ENCODE peak calls at places on chromosome 22, in five cellular contexts. Y, O, N, L and G are unnamed samples.

GRCh38 chr22:23158516-23159286 is 13.4 kb downstream of the RAB36 start:
- DNase-seq in Y (no peak), O (no peak), N (no peak), L (no peak), G (no peak)

GRCh38 chr22:23781533-23781932 is 5.2 kb upstream of the SMARCB1 start:
- DNase-seq in Y (peak; percentile 85), O (peak; percentile 37), N (no peak), L (peak; percentile 85), G (peak; percentile 31)

GRCh38 chr22:44291265-44292006 is 21.3 kb downstream of the SHISAL1 start:
- DNase-seq in Y (no peak), O (no peak), N (no peak), L (no peak), G (no peak)

GRCh38 chr22:33652596-33652995 is 267.7 kb downstream of the LARGE1 start:
- DNase-seq in Y (no peak), O (no peak), N (no peak), L (no peak), G (no peak)

GRCh38 chr22:43277987-43278601 is 65.1 kb downstream of the SCUBE1 start:
- DNase-seq in Y (no peak), O (no peak), N (no peak), L (no peak), G (no peak)

GRCh38 chr22:29907753-29908515 is 25.0 kb downstream of the MTMR3 start:
- DNase-seq in Y (peak; percentile 92), O (peak; percentile 74), N (no peak), L (peak; percentile 90), G (peak; percentile 98)

GRCh38 chr22:27848005-27848404 is 46.4 kb upstream of the MN1 start:
- DNase-seq in Y (no peak), O (no peak), N (no peak), L (no peak), G (no peak)

GRCh38 chr22:38867496-38868285 is 4.3 kb downstream of the CBX6 start:
- DNase-seq in Y (no peak), O (no peak), N (peak; percentile 72), L (no peak), G (no peak)

GRCh38 chr22:25472382-25472781 is 92.1 kb upstream of the GRK3 start:
- DNase-seq in Y (no peak), O (no peak), N (no peak), L (no peak), G (no peak)

GRCh38 chr22:39282642-39283311 is 36.6 kb downstream of the RPL3 start:
- DNase-seq in Y (no peak), O (no peak), N (no peak), L (peak; percentile 72), G (no peak)

DNA sequence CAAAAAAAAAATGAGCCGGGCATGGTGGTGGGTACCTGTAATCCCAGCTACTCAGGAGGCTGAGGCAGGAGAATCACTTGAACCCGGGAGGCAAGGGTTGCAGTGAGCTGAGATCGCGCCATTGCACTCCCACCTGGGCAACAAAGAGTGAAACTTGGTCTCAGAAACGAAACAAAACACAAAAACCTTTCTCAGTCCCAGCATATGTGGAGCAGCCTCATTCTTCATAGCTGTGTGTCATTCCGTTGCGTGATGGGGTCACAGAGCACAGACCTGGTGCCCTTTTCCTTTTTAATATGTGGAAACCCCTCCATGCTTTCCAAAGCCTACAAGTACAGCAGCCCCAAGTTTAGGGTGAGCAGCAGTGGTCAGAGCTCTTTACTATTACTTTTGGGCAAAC is 13.7 kb downstream of the PEX26 start:
- DNase-seq in Y (no peak), O (no peak), N (no peak), L (no peak), G (no peak)
- H3K4me3 ChIP-seq in Y (peak overlapping the region; percentile 68), O (peak overlapping the region; percentile 20), N (peak overlapping the region; percentile 69), L (peak overlapping the region; percentile 56), G (no peak overlapping the region)

GRCh38 chr22:42270178-42270511 is 308 bp downstream of the TCF20 start:
- DNase-seq in Y (no peak), O (no peak), N (no peak), L (no peak), G (no peak)

GRCh38 chr22:42272431-42273004 is 2.1 kb upstream of the TCF20 start:
- DNase-seq in Y (no peak), O (no peak), N (no peak), L (no peak), G (no peak)

GRCh38 chr22:42270512-42271190 is at the start of gene TCF20:
- DNase-seq in Y (peak; percentile 92), O (peak; percentile 74), N (no peak), L (peak; percentile 88), G (peak; percentile 71)

GRCh38 chr22:42271906-42272305 is 1.5 kb upstream of the TCF20 start:
- DNase-seq in Y (no peak), O (no peak), N (no peak), L (no peak), G (no peak)

DNA sequence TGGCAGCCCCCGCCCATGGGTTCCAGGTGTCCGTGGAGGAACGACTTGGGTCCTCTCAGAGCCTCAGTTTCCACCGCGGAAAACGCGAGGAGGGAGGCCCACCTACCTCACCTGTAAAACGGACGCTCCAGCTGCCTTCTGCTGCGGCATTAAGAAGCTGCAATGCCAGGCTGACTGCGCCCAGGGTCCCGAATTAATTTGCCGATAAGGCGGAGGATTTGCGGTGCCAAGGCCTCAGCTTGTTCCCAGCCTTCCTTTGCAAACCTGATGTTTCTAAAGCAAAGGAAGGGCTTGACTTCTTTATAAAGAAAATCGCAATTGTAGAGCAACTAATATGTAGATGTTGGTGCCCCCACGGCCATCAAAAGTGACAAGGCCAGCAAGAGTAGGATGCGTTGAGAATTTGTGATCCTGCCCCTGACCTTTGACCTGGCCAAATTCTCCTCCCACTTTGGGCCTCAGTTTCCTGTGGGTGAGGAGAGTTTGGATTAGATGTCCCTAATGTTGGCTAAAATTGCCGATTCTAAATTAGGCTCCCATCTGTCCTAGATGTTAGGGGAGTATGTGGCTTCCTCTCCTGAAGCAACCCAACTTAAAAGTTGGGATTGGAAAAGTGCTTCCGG is 849 bp upstream of the TCF20 start:
- DNase-seq in Y (no peak), O (no peak), N (no peak), L (no peak), G (no peak)
- H3K4me3 ChIP-seq in Y (peak overlapping the region; percentile 76), O (peak overlapping the region; percentile 86), N (peak overlapping the region; percentile 92), L (peak overlapping the region; percentile 97), G (no peak overlapping the region)

GRCh38 chr22:46750530-46750800 is 12.0 kb upstream of the TBC1D22A start:
- DNase-seq in Y (no peak), O (no peak), N (no peak), L (no peak), G (no peak)

GRCh38 chr22:46748206-46748947 is 10.3 kb upstream of the CERK start:
- DNase-seq in Y (no peak), O (no peak), N (no peak), L (no peak), G (no peak)

GRCh38 chr22:46747646-46748045 is 9.6 kb upstream of the CERK start:
- DNase-seq in Y (no peak), O (no peak), N (no peak), L (peak; percentile 80), G (no peak)

GRCh38 chr22:46749682-46750529 is 11.9 kb upstream of the CERK start:
- DNase-seq in Y (no peak), O (no peak), N (no peak), L (no peak), G (no peak)

GRCh38 chr22:46748948-46749681 is 11.1 kb upstream of the CERK start:
- DNase-seq in Y (no peak), O (no peak), N (no peak), L (no peak), G (peak; percentile 65)
- H3K4me3 ChIP-seq in Y (no peak overlapping the region), O (no peak overlapping the region), N (no peak overlapping the region), L (no peak overlapping the region), G (no peak overlapping the region)

GRCh38 chr22:21938071-21938822 is 14.4 kb downstream of the PPM1F start:
- DNase-seq in Y (peak; percentile 89), O (peak; percentile 70), N (peak; percentile 94), L (peak; percentile 98), G (peak; percentile 94)

GRCh38 chr22:21940521-21940920 is 12.1 kb downstream of the PPM1F start:
- DNase-seq in Y (no peak), O (no peak), N (no peak), L (no peak), G (no peak)

GRCh38 chr22:21939392-21940319 is 13.0 kb downstream of the PPM1F start:
- DNase-seq in Y (peak; percentile 34), O (no peak), N (no peak), L (no peak), G (no peak)

GRCh38 chr22:21937821-21938070 is 14.9 kb downstream of the PPM1F start:
- DNase-seq in Y (peak; percentile 97), O (no peak), N (peak; percentile 89), L (no peak), G (no peak)

DNA sequence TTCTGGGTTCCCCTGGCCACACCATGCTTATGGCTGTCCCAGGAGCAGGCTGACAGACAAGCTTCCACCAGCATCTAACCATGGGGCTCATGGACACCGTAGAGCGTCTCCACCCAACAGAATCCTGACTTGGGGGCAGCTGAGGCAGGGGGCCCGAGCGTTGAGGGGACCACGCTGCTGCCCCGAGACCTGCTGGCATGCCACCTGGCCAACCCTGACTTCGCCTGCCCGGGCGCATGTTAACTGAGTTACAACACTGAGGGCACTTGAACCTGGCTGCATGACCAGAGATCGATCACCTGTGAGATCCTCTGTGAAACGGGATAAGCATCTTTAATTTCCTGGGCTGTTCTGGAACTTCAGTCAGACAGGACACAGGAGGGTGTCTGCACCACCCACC is 13.7 kb downstream of the PPM1F start:
- DNase-seq in Y (no peak), O (no peak), N (no peak), L (no peak), G (no peak)
- H3K4me3 ChIP-seq in Y (peak overlapping the region; percentile 90), O (peak overlapping the region; percentile 77), N (peak overlapping the region; percentile 83), L (peak overlapping the region; percentile 59), G (no peak overlapping the region)

GRCh38 chr22:49052560-49052959 is 775.1 kb downstream of the BRD1 start:
- DNase-seq in Y (no peak), O (no peak), N (no peak), L (no peak), G (no peak)

GRCh38 chr22:49051491-49052022 is 776.1 kb downstream of the BRD1 start:
- DNase-seq in Y (no peak), O (no peak), N (no peak), L (no peak), G (no peak)

GRCh38 chr22:49049691-49050090 is 778.0 kb downstream of the BRD1 start:
- DNase-seq in Y (no peak), O (no peak), N (no peak), L (no peak), G (no peak)

GRCh38 chr22:49053574-49053973 is 774.1 kb downstream of the BRD1 start:
- DNase-seq in Y (no peak), O (no peak), N (no peak), L (no peak), G (no peak)

DNA sequence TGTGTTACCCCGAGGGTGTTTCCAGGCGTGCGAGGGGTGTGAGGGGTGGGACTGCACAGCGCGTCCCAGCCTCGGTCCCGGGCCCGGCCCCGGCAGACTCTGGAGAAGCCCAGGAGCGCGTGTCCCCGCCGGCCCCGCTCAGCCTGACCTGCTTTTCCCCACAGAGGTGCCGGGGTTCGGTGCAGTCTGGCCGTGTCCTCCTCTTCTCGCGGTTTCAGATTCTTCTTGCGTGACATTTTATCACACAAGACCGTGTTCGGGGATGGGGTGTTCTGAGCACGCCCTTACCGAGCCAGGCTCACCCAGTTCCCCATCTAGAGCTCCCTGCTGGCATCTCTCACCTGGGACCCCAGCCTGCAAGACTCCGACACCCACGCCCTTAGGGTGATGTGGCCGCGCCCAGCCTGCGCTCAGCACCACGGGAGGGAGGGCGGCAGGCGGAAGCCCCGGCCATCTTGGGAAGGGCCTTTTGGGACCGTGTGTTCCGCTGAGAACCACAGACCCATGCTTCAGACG is 775.6 kb downstream of the BRD1 start:
- DNase-seq in Y (no peak), O (no peak), N (no peak), L (no peak), G (peak; percentile 4)
- H3K4me3 ChIP-seq in Y (peak overlapping the region; percentile 76), O (no peak overlapping the region), N (peak overlapping the region; percentile 61), L (peak overlapping the region; percentile 54), G (peak overlapping the region; percentile 39)